ENCODE peak calls at places on chromosomes 16 and 17, in seven cellular contexts. I is mesendoderm, U is IMR-90, F is neuronal stem cell, Y is H1, Q is H9, V is trophoblast cell. D is an unnamed sample. For H3K79me1 and H3K27me3, the result is how much of the 10 kb centered on the place peaks cover.

GRCh38 chr17:62955841-62956352 is 10.1 kb upstream of the TANC2 start:
- DNase-seq in I (no peak), U (no peak), F (no peak), Y (no peak), Q (no peak), V (no peak), D (no peak)

GRCh38 chr16:28938721-28939120 is 7.0 kb downstream of the CD19 start:
- DNase-seq in I (no peak), U (no peak), F (no peak), Y (no peak), Q (no peak), V (no peak), D (no peak)

GRCh38 chr16:67441289-67441753 is 10.4 kb downstream of the HSD11B2 start:
- DNase-seq in I (no peak), U (no peak), F (no peak), Y (no peak), Q (no peak), V (no peak), D (no peak)

GRCh38 chr17:46135126-46135812 is 58.0 kb downstream of the KANSL1 start:
- DNase-seq in I (no peak), U (no peak), F (no peak), Y (no peak), Q (no peak), V (no peak), D (no peak)

GRCh38 chr17:7774037-7774659 is 56.6 kb downstream of the DNAH2 start:
- DNase-seq in I (peak), U (peak), F (no peak), Y (no peak), Q (no peak), V (peak), D (peak)

GRCh38 chr17:68693896-68694295 is 92.7 kb upstream of the FAM20A start:
- DNase-seq in I (no peak), U (no peak), F (no peak), Y (no peak), Q (no peak), V (no peak), D (no peak)

GRCh38 chr17:67492824-67493490 is 115.9 kb downstream of the PITPNC1 start:
- DNase-seq in I (no peak), U (peak), F (no peak), Y (no peak), Q (peak), V (no peak), D (no peak)

GRCh38 chr17:81713004-81713555 is 996 bp downstream of the SLC25A10 start:
- DNase-seq in I (no peak), U (no peak), F (no peak), Y (no peak), Q (no peak), V (no peak), D (no peak)

GRCh38 chr16:71367243-71367976 is 8.9 kb downstream of the CALB2 start:
- DNase-seq in I (peak), U (peak), F (peak), Y (peak), Q (peak), V (peak), D (peak)

GRCh38 chr17:15287533-15288267 is 22.6 kb upstream of the PMP22 start:
- DNase-seq in I (no peak), U (peak), F (no peak), Y (no peak), Q (no peak), V (no peak), D (peak)

GRCh38 chr16:3152022-3152272 is 17.1 kb downstream of the ZNF213 start:
- DNase-seq in I (no peak), U (no peak), F (no peak), Y (no peak), Q (no peak), V (no peak), D (no peak)

GRCh38 chr16:47970291-47970931 is 185.4 kb downstream of the ABCC12 start:
- DNase-seq in I (peak), U (peak), F (peak), Y (no peak), Q (no peak), V (peak), D (peak)

GRCh38 chr17:30323262-30323894 is 10.5 kb downstream of the TMIGD1 start:
- DNase-seq in I (no peak), U (no peak), F (no peak), Y (no peak), Q (no peak), V (no peak), D (no peak)

GRCh38 chr17:61000911-61001310 is 323.3 kb downstream of the BCAS3 start:
- DNase-seq in I (peak), U (peak), F (no peak), Y (no peak), Q (no peak), V (no peak), D (peak)

GRCh38 chr17:28492352-28493310 is 13.5 kb upstream of the FOXN1 start:
- DNase-seq in I (no peak), U (no peak), F (no peak), Y (no peak), Q (no peak), V (no peak), D (no peak)

GRCh38 chr16:74909665-74910064 is 75.3 kb downstream of the WDR59 start:
- DNase-seq in I (no peak), U (no peak), F (no peak), Y (no peak), Q (no peak), V (no peak), D (no peak)

GRCh38 chr17:48444531-48445247 is 14.7 kb upstream of the SKAP1 start:
- DNase-seq in I (no peak), U (no peak), F (no peak), Y (no peak), Q (no peak), V (no peak), D (no peak)

DNA sequence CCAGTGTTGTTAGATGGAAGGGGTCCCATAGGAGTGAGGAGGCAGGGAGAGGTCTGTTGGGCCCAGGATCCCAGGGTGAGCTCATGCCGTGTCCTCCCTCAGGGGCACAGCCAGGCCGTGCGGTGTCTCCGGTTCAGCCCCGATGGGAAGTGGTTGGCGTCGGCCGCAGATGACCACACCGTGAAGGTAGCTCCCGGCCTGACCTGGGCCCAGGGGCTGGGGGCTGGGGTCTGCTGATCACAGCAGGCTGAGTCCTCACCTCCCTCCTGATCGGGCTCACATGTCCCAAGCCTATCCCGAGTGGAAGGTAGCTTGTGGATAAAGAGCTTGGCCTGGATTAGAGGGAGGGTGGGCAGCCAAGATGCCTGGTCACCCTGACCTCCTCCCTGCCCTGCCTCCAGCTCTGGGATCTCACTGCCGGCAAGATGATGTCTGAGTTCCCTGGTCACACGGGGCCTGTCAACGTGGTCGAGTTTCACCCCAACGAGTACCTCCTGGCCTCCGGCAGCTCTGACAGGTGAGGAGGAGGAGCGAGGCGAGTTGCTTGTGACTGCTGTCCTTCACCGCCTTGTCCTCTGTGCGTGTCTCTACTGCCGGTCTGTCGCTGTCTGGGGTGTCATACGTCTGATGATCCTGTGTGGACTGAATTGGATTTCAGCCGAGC is 16.1 kb downstream of the KATNB1 start:
- DNase-seq in I (no peak), U (no peak), F (no peak), Y (peak), Q (no peak), V (no peak), D (no peak)
- H3K79me1 ChIP-seq in I (under half), U (under half), F (under half), Y (under half), Q (under half), V (under half), D (under half)

GRCh38 chr17:79542718-79543117 is 68.1 kb downstream of the RBFOX3 start:
- DNase-seq in I (no peak), U (no peak), F (no peak), Y (no peak), Q (no peak), V (no peak), D (no peak)

GRCh38 chr17:79541451-79541850 is 69.4 kb downstream of the RBFOX3 start:
- DNase-seq in I (no peak), U (no peak), F (no peak), Y (no peak), Q (no peak), V (no peak), D (no peak)

GRCh38 chr17:79545251-79546005 is 65.4 kb downstream of the RBFOX3 start:
- DNase-seq in I (no peak), U (no peak), F (no peak), Y (no peak), Q (no peak), V (no peak), D (no peak)

GRCh38 chr17:79544142-79544914 is 66.5 kb downstream of the RBFOX3 start:
- DNase-seq in I (no peak), U (no peak), F (no peak), Y (no peak), Q (no peak), V (no peak), D (no peak)

GRCh38 chr17:79543566-79543965 is 67.3 kb downstream of the RBFOX3 start:
- DNase-seq in I (no peak), U (no peak), F (no peak), Y (no peak), Q (no peak), V (no peak), D (no peak)
- H3K27me3 ChIP-seq in I (under half), U (under half), F (under half), Y (under half), Q (under half), V (under half), D (under half)

GRCh38 chr16:57600952-57601580 is 27.4 kb upstream of the ADGRG1 start:
- DNase-seq in I (no peak), U (no peak), F (no peak), Y (no peak), Q (no peak), V (no peak), D (no peak)

GRCh38 chr16:57600048-57600835 is 28.2 kb upstream of the ADGRG1 start:
- DNase-seq in I (peak), U (peak), F (peak), Y (peak), Q (peak), V (peak), D (peak)

GRCh38 chr16:57603110-57604024 is 25.1 kb upstream of the ADGRG1 start:
- DNase-seq in I (no peak), U (no peak), F (no peak), Y (no peak), Q (no peak), V (no peak), D (no peak)

GRCh38 chr16:57604177-57604576 is 24.3 kb upstream of the ADGRG1 start:
- DNase-seq in I (no peak), U (no peak), F (no peak), Y (no peak), Q (no peak), V (no peak), D (no peak)

GRCh38 chr16:57601801-57602478 is 26.5 kb upstream of the ADGRG1 start:
- DNase-seq in I (no peak), U (no peak), F (no peak), Y (no peak), Q (no peak), V (no peak), D (no peak)
- H3K79me1 ChIP-seq in I (under half), U (under half), F (under half), Y (under half), Q (under half), V (under half), D (under half)

DNA sequence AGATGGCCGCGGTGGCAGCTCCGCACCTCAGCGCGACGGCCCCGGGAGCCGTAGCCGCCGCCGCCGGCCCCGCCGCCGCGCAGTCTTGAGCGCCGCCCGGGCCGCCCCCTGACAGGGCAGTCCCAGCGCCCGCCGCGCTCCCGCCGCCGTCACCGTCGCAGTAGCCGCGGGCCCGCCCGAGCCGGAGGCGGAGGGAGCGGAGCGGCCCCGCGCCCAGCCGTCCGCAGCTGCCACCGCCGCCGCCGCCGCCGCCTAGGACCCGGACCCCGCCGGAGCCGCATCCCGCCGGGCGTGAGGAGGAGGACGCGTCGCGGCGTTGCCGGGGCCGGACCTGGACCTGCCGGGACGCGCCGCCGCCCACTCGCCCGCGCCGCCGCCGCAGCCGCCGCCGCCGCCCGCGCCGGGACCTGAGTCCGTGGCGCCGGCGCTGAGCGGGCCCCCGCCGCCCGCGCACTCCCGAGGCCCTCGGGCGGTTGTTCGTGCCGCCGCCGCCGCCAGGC is 263 bp downstream of the TNRC6C start:
- DNase-seq in I (no peak), U (no peak), F (no peak), Y (no peak), Q (no peak), V (no peak), D (no peak)
- H3K27me3 ChIP-seq in I (under half), U (under half), F (under half), Y (under half), Q (under half), V (under half), D (half or more)

GRCh38 chr16:84502075-84502474 is 2.4 kb downstream of the MEAK7 start:
- DNase-seq in I (no peak), U (no peak), F (no peak), Y (no peak), Q (no peak), V (no peak), D (no peak)
- H3K79me1 ChIP-seq in I (under half), U (under half), F (under half), Y (under half), Q (under half), V (under half), D (under half)

GRCh38 chr16:86578056-86578455 is 293 bp upstream of the FOXL1 start:
- DNase-seq in I (peak), U (peak), F (no peak), Y (no peak), Q (no peak), V (no peak), D (peak)
- H3K27me3 ChIP-seq in I (half or more), U (under half), F (under half), Y (half or more), Q (half or more), V (half or more), D (under half)

DNA sequence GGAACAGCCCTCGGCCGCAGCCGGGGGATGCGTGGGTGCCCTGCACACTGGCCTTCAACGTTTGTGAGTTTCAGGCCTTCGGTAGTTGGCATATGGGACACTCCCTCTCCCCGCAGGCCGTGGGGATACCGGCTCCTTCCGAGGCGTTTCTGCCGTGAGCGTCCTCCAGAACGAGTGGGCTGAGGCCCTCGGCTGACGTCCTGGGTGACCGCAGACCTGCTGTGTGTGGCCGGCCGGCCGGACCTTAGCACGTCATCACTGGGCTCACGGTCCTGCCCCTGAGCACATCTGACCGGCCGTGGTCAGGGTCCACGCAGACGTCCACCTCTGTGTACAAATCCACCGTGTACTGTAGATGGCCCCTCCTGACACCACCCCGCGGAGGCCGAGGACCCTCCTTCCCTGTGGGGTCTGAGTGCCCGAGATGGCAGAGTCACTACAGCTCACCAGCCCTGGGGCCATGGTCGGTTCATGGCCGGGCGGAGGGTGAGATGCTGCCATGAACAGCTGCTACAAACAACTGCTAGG is 4.6 kb upstream of the METRNL start:
- DNase-seq in I (no peak), U (no peak), F (no peak), Y (no peak), Q (no peak), V (no peak), D (no peak)
- H3K79me1 ChIP-seq in I (under half), U (under half), F (under half), Y (under half), Q (under half), V (under half), D (under half)

D was measured in mesenchymal stem cell.